ENCODE peak calls at places on chromosomes 11 and 22, in four cellular contexts. B, V, X and Z are unnamed samples.

GRCh38 chr11:79054636-79055035 is 386.2 kb downstream of the TENM4 start:
- DNase-seq in V (no peak), B (no peak), X (no peak), Z (no peak)

GRCh38 chr11:73194593-73194992 is 23.5 kb upstream of the P2RY2 start:
- DNase-seq in X (no peak), B (no peak), V (no peak), Z (no peak)

GRCh38 chr11:76269661-76270322 is 63.5 kb upstream of the WNT11 start:
- DNase-seq in B (no peak), V (no peak), X (no peak), Z (peak)

GRCh38 chr11:27485930-27486773 is 13.6 kb upstream of the LGR4 start:
- DNase-seq in B (peak), X (no peak), V (peak), Z (peak)

GRCh38 chr11:114095899-114096298 is 36.4 kb downstream of the ZBTB16 start:
- DNase-seq in B (no peak), V (no peak), X (no peak), Z (no peak)

GRCh38 chr22:44628273-44628672 is 73.7 kb upstream of the PRR5 start:
- DNase-seq in V (no peak), B (no peak), X (peak), Z (no peak)

GRCh38 chr22:39240841-39241631 is 3.7 kb downstream of the PDGFB start:
- DNase-seq in B (peak), X (peak), V (peak), Z (peak)

GRCh38 chr11:6022954-6023353 is 7.6 kb downstream of the OR56A1 start:
- DNase-seq in X (no peak), V (no peak), B (no peak), Z (peak)

GRCh38 chr11:69386594-69387408 is 92.8 kb downstream of the MYEOV start:
- DNase-seq in B (no peak), X (no peak), V (no peak), Z (no peak)

GRCh38 chr11:11230802-11231562 is 122.1 kb downstream of the CSNK2A3 start:
- DNase-seq in V (no peak), X (no peak), B (no peak), Z (no peak)

GRCh38 chr11:119453881-119454280 is 30.9 kb upstream of the THY1 start:
- DNase-seq in X (no peak), B (no peak), V (no peak), Z (no peak)

GRCh38 chr11:77091146-77091940 is 11.3 kb upstream of the OMP start:
- DNase-seq in B (peak), V (peak), X (peak), Z (peak)

GRCh38 chr11:65625628-65626342 is 10.2 kb downstream of the PCNX3 start:
- DNase-seq in X (peak), V (peak), B (no peak), Z (peak)

GRCh38 chr11:106021181-106021966 is 666 bp downstream of the MSANTD4 start:
- DNase-seq in X (no peak), V (no peak), B (no peak), Z (no peak)

GRCh38 chr11:63212742-63213141 is 30.7 kb downstream of the SLC22A25 start:
- DNase-seq in B (no peak), V (no peak), X (no peak), Z (no peak)

GRCh38 chr11:111918390-111919256 is at the start of gene C11orf52:
- DNase-seq in B (peak), V (no peak), X (peak), Z (no peak)

GRCh38 chr11:69497221-69497787 is 15.8 kb downstream of the LINC01488 start:
- DNase-seq in V (no peak), B (peak), X (peak), Z (peak)

GRCh38 chr11:67644042-67644441 is 4.5 kb upstream of the TBX10 start:
- DNase-seq in V (no peak), B (no peak), X (no peak), Z (no peak)

GRCh38 chr22:46119729-46120419 is 30.5 kb upstream of the PPARA start:
- DNase-seq in X (no peak), V (no peak), B (peak), Z (no peak)

GRCh38 chr11:1751521-1751921 is 1.1 kb upstream of the IFITM10 start:
- DNase-seq in V (no peak), X (no peak), B (no peak), Z (peak)

GRCh38 chr11:2664886-2665746 is 34.7 kb downstream of the KCNQ1OT1 start:
- DNase-seq in X (no peak), V (no peak), B (no peak), Z (no peak)

DNA sequence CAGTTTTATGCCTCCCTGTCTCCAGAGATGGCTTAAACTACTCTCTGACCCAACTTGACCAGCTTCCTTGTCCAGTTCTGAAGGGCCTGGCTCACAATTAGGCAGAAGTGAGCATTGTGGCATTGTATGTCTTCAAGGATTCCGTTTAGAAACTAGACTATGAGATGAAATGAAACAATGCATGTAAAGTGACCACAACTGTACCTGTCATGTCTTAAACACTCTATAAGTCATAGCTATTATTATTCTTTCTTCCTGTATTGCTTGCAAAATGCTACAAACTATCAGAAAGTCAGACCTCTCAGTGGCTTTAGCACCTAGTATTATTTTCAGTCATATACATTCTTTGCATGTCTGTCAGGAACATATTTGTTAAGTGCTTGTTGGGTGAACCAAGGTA is 127.9 kb upstream of the MTMR2 start:
- DNase-seq in B (no peak), V (no peak), X (no peak), Z (no peak)
- H3K27ac ChIP-seq in B (no peak), V (no peak), X (no peak), Z (no peak)

GRCh38 chr11:121936781-121937447 is 179.1 kb downstream of the BLID start:
- DNase-seq in V (no peak), B (no peak), X (no peak), Z (no peak)
- H3K27ac ChIP-seq in V (no peak), B (no peak), X (no peak), Z (no peak)

GRCh38 chr11:60672255-60672654 is 27.2 kb upstream of the MS4A8 start:
- DNase-seq in X (no peak), V (no peak), B (no peak), Z (no peak)
- H3K27ac ChIP-seq in X (no peak), V (no peak), B (no peak), Z (no peak)

DNA sequence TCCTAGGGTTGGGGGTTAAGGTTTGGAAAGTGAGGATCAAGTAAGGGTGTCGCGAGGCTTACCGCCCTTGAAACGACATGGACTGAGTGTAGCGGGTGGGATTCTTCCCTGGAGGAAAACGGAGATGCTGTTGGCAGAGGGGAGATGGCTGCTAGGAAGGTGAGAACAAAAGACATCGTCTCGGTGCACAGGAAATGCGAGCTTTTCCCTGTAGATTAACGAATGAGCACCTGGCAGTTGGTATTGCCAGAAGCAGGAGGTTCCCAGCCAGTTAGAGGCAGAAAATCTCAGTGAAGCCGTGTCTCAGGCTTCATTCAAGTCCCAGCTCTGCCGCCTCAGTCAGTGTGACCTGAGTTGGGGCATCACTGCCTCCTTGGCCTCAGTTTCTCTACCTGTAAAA is 1.4 kb upstream of the LHFPL7 start:
- DNase-seq in X (no peak), B (no peak), V (no peak), Z (no peak)
- H3K27ac ChIP-seq in X (no peak), B (peak), V (no peak), Z (no peak)

DNA sequence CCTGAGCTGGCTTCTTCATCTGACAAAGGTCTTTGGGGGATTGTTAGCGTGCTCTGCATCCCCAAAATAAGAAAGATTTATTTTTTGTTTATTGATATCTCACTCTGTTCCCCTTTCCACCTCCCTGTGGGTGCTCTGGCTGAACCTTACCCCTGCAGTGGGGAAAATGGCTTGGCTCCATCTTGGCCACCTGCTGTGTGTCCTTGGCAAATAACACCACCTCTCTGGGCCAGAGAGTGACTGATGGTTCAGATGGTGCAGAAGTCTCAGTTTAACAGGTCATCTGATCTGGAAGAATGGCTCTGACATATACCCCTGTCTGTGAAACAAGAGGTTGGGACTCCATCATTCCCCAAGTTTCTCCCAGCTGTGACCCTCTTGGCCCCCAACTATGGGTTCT is 157.6 kb downstream of the MYO18B start:
- DNase-seq in X (no peak), V (no peak), B (no peak), Z (no peak)
- H3K27ac ChIP-seq in X (no peak), V (no peak), B (no peak), Z (no peak)

GRCh38 chr22:40322818-40323447 is 23.4 kb upstream of the ADSL start:
- DNase-seq in B (no peak), V (no peak), X (no peak), Z (no peak)

GRCh38 chr22:40322061-40322460 is 24.2 kb upstream of the ADSL start:
- DNase-seq in V (no peak), X (no peak), B (no peak), Z (no peak)

GRCh38 chr22:40324468-40325305 is 21.6 kb upstream of the ADSL start:
- DNase-seq in X (no peak), B (no peak), V (peak), Z (no peak)

GRCh38 chr22:40325315-40325714 is 21.0 kb upstream of the ADSL start:
- DNase-seq in B (no peak), X (no peak), V (no peak), Z (no peak)

GRCh38 chr22:40323681-40324083 is 22.6 kb upstream of the ADSL start:
- DNase-seq in V (no peak), B (no peak), X (no peak), Z (no peak)
- H3K27ac ChIP-seq in V (peak), B (no peak), X (peak), Z (no peak)